ENCODE peak calls at places on chromosome 20, in nine cellular contexts. One of them, this sample, is unnamed.

GRCh38 chr20:63416109-63416430 is 54.9 kb upstream of the CHRNA4 start:
- DNase-seq in fibroblast of pulmonary artery: no peak
- DNase-seq in GM03348: no peak
- DNase-seq in EH: no peak
- DNase-seq in GM20000: no peak
- DNase-seq in transverse colon: no peak
- DNase-seq in HL-60: no peak
- DNase-seq in effector CD4-positive, alpha-beta T cell: no peak
- DNase-seq in activated gamma-delta T cell: no peak
- DNase-seq in this sample: no peak

GRCh38 chr20:35010405-35011192 is 54.9 kb downstream of the MYH7B start:
- DNase-seq in fibroblast of pulmonary artery: no peak
- DNase-seq in GM03348: no peak
- DNase-seq in EH: no peak
- DNase-seq in GM20000: no peak
- DNase-seq in transverse colon: no peak
- DNase-seq in HL-60: no peak
- DNase-seq in effector CD4-positive, alpha-beta T cell: no peak
- DNase-seq in activated gamma-delta T cell: no peak
- DNase-seq in this sample: no peak

GRCh38 chr20:62367483-62368302 is 581 bp upstream of the LAMA5 start:
- DNase-seq in fibroblast of pulmonary artery: no peak
- DNase-seq in GM03348: no peak
- DNase-seq in EH: no peak
- DNase-seq in GM20000: peak; percentile 64
- DNase-seq in transverse colon: peak; percentile 60
- DNase-seq in HL-60: peak; percentile 21
- DNase-seq in effector CD4-positive, alpha-beta T cell: no peak
- DNase-seq in activated gamma-delta T cell: no peak
- DNase-seq in this sample: peak; percentile 63

GRCh38 chr20:46055269-46055668 is 26.3 kb downstream of the SLC12A5 start:
- DNase-seq in fibroblast of pulmonary artery: no peak
- DNase-seq in GM03348: no peak
- DNase-seq in EH: no peak
- DNase-seq in GM20000: no peak
- DNase-seq in transverse colon: no peak
- DNase-seq in HL-60: no peak
- DNase-seq in effector CD4-positive, alpha-beta T cell: no peak
- DNase-seq in activated gamma-delta T cell: no peak
- DNase-seq in this sample: no peak

GRCh38 chr20:59314872-59315500 is 14.6 kb downstream of the EDN3 start:
- DNase-seq in fibroblast of pulmonary artery: no peak
- DNase-seq in GM03348: no peak
- DNase-seq in EH: no peak
- DNase-seq in GM20000: no peak
- DNase-seq in transverse colon: no peak
- DNase-seq in HL-60: no peak
- DNase-seq in effector CD4-positive, alpha-beta T cell: no peak
- DNase-seq in activated gamma-delta T cell: no peak
- DNase-seq in this sample: peak; percentile 99

GRCh38 chr20:42192321-42192720 is 574.1 kb upstream of the CHD6 start:
- DNase-seq in fibroblast of pulmonary artery: no peak
- DNase-seq in GM03348: no peak
- DNase-seq in EH: no peak
- DNase-seq in GM20000: no peak
- DNase-seq in transverse colon: no peak
- DNase-seq in HL-60: no peak
- DNase-seq in effector CD4-positive, alpha-beta T cell: no peak
- DNase-seq in activated gamma-delta T cell: no peak
- DNase-seq in this sample: no peak

GRCh38 chr20:58818585-58819285 is 32.0 kb downstream of the GNAS-AS1 start:
- DNase-seq in fibroblast of pulmonary artery: peak; percentile 6
- DNase-seq in GM03348: peak; percentile 64
- DNase-seq in EH: peak; percentile 84
- DNase-seq in GM20000: no peak
- DNase-seq in transverse colon: no peak
- DNase-seq in HL-60: no peak
- DNase-seq in effector CD4-positive, alpha-beta T cell: no peak
- DNase-seq in activated gamma-delta T cell: no peak
- DNase-seq in this sample: no peak

GRCh38 chr20:32006841-32007786 is 3.1 kb upstream of the CCM2L start:
- DNase-seq in fibroblast of pulmonary artery: no peak
- DNase-seq in GM03348: no peak
- DNase-seq in EH: peak; percentile 12
- DNase-seq in GM20000: no peak
- DNase-seq in transverse colon: no peak
- DNase-seq in HL-60: no peak
- DNase-seq in effector CD4-positive, alpha-beta T cell: no peak
- DNase-seq in activated gamma-delta T cell: no peak
- DNase-seq in this sample: no peak

GRCh38 chr20:57251344-57251743 is 15.1 kb downstream of the BMP7 start:
- DNase-seq in fibroblast of pulmonary artery: peak; percentile 5
- DNase-seq in GM03348: no peak
- DNase-seq in EH: peak; percentile 3
- DNase-seq in GM20000: no peak
- DNase-seq in transverse colon: no peak
- DNase-seq in HL-60: no peak
- DNase-seq in effector CD4-positive, alpha-beta T cell: no peak
- DNase-seq in activated gamma-delta T cell: no peak
- DNase-seq in this sample: no peak

GRCh38 chr20:32476684-32477593 is 108.2 kb downstream of the NOL4L start:
- DNase-seq in fibroblast of pulmonary artery: no peak
- DNase-seq in GM03348: no peak
- DNase-seq in EH: no peak
- DNase-seq in GM20000: no peak
- DNase-seq in transverse colon: no peak
- DNase-seq in HL-60: no peak
- DNase-seq in effector CD4-positive, alpha-beta T cell: no peak
- DNase-seq in activated gamma-delta T cell: no peak
- DNase-seq in this sample: no peak

GRCh38 chr20:50130995-50131394 is 18.0 kb upstream of the UBE2V1 start:
- DNase-seq in fibroblast of pulmonary artery: no peak
- DNase-seq in GM03348: no peak
- DNase-seq in EH: peak; percentile 81
- DNase-seq in GM20000: no peak
- DNase-seq in transverse colon: peak; percentile 35
- DNase-seq in HL-60: no peak
- DNase-seq in effector CD4-positive, alpha-beta T cell: no peak
- DNase-seq in activated gamma-delta T cell: no peak
- DNase-seq in this sample: no peak

GRCh38 chr20:10668677-10669368 is 5.0 kb downstream of the JAG1 start:
- DNase-seq in fibroblast of pulmonary artery: no peak
- DNase-seq in GM03348: no peak
- DNase-seq in EH: peak; percentile 20
- DNase-seq in GM20000: no peak
- DNase-seq in transverse colon: no peak
- DNase-seq in HL-60: no peak
- DNase-seq in effector CD4-positive, alpha-beta T cell: no peak
- DNase-seq in activated gamma-delta T cell: no peak
- DNase-seq in this sample: no peak

GRCh38 chr20:373171-373890 is 7.2 kb upstream of the TRIB3 start:
- DNase-seq in fibroblast of pulmonary artery: peak; percentile 98
- DNase-seq in GM03348: peak; percentile 44
- DNase-seq in EH: peak; percentile 85
- DNase-seq in GM20000: no peak
- DNase-seq in transverse colon: no peak
- DNase-seq in HL-60: peak; percentile 82
- DNase-seq in effector CD4-positive, alpha-beta T cell: no peak
- DNase-seq in activated gamma-delta T cell: no peak
- DNase-seq in this sample: no peak

GRCh38 chr20:49909499-49910339 is 5.6 kb downstream of the SPATA2 start:
- DNase-seq in fibroblast of pulmonary artery: no peak
- DNase-seq in GM03348: no peak
- DNase-seq in EH: no peak
- DNase-seq in GM20000: no peak
- DNase-seq in transverse colon: peak; percentile 84
- DNase-seq in HL-60: no peak
- DNase-seq in effector CD4-positive, alpha-beta T cell: no peak
- DNase-seq in activated gamma-delta T cell: no peak
- DNase-seq in this sample: no peak

GRCh38 chr20:35502352-35502751 is 27.1 kb downstream of the C20orf173 start:
- DNase-seq in fibroblast of pulmonary artery: no peak
- DNase-seq in GM03348: no peak
- DNase-seq in EH: no peak
- DNase-seq in GM20000: peak; percentile 67
- DNase-seq in transverse colon: peak; percentile 17
- DNase-seq in HL-60: peak; percentile 86
- DNase-seq in effector CD4-positive, alpha-beta T cell: no peak
- DNase-seq in activated gamma-delta T cell: no peak
- DNase-seq in this sample: no peak

GRCh38 chr20:19783966-19784401 is 25.9 kb downstream of the RIN2 start:
- DNase-seq in fibroblast of pulmonary artery: peak; percentile 50
- DNase-seq in GM03348: peak; percentile 21
- DNase-seq in EH: peak; percentile 84
- DNase-seq in GM20000: no peak
- DNase-seq in transverse colon: no peak
- DNase-seq in HL-60: no peak
- DNase-seq in effector CD4-positive, alpha-beta T cell: no peak
- DNase-seq in activated gamma-delta T cell: no peak
- DNase-seq in this sample: no peak

GRCh38 chr20:63023071-63023835 is 16.5 kb upstream of the BHLHE23 start:
- DNase-seq in fibroblast of pulmonary artery: no peak
- DNase-seq in GM03348: no peak
- DNase-seq in EH: no peak
- DNase-seq in GM20000: no peak
- DNase-seq in transverse colon: no peak
- DNase-seq in HL-60: no peak
- DNase-seq in effector CD4-positive, alpha-beta T cell: no peak
- DNase-seq in activated gamma-delta T cell: no peak
- DNase-seq in this sample: no peak

GRCh38 chr20:20441259-20441658 is 73.4 kb downstream of the INSM1 start:
- DNase-seq in fibroblast of pulmonary artery: no peak
- DNase-seq in GM03348: no peak
- DNase-seq in EH: no peak
- DNase-seq in GM20000: no peak
- DNase-seq in transverse colon: no peak
- DNase-seq in HL-60: no peak
- DNase-seq in effector CD4-positive, alpha-beta T cell: no peak
- DNase-seq in activated gamma-delta T cell: no peak
- DNase-seq in this sample: peak; percentile 49

GRCh38 chr20:13910492-13910891 is 79.9 kb downstream of the SEL1L2 start:
- DNase-seq in fibroblast of pulmonary artery: peak; percentile 0
- DNase-seq in GM03348: no peak
- DNase-seq in EH: no peak
- DNase-seq in GM20000: no peak
- DNase-seq in transverse colon: no peak
- DNase-seq in HL-60: no peak
- DNase-seq in effector CD4-positive, alpha-beta T cell: no peak
- DNase-seq in activated gamma-delta T cell: no peak
- DNase-seq in this sample: no peak

GRCh38 chr20:40864470-40864869 is 164.2 kb upstream of the TOP1 start:
- DNase-seq in fibroblast of pulmonary artery: no peak
- DNase-seq in GM03348: no peak
- DNase-seq in EH: no peak
- DNase-seq in GM20000: no peak
- DNase-seq in transverse colon: no peak
- DNase-seq in HL-60: no peak
- DNase-seq in effector CD4-positive, alpha-beta T cell: no peak
- DNase-seq in activated gamma-delta T cell: no peak
- DNase-seq in this sample: no peak

GRCh38 chr20:45450097-45450818 is 19.3 kb upstream of the WFDC2 start:
- DNase-seq in fibroblast of pulmonary artery: peak; percentile 71
- DNase-seq in GM03348: peak; percentile 66
- DNase-seq in EH: peak; percentile 54
- DNase-seq in GM20000: peak; percentile 45
- DNase-seq in transverse colon: peak; percentile 23
- DNase-seq in HL-60: peak; percentile 90
- DNase-seq in effector CD4-positive, alpha-beta T cell: no peak
- DNase-seq in activated gamma-delta T cell: no peak
- DNase-seq in this sample: peak; percentile 14

GRCh38 chr20:33465536-33466302 is 22.2 kb upstream of the SNTA1 start:
- DNase-seq in fibroblast of pulmonary artery: no peak
- DNase-seq in GM03348: no peak
- DNase-seq in EH: no peak
- DNase-seq in GM20000: no peak
- DNase-seq in transverse colon: no peak
- DNase-seq in HL-60: no peak
- DNase-seq in effector CD4-positive, alpha-beta T cell: no peak
- DNase-seq in activated gamma-delta T cell: no peak
- DNase-seq in this sample: peak; percentile 98

GRCh38 chr20:44759595-44759994 is 13.9 kb downstream of the KCNK15 start:
- DNase-seq in fibroblast of pulmonary artery: no peak
- DNase-seq in GM03348: no peak
- DNase-seq in EH: peak; percentile 10
- DNase-seq in GM20000: no peak
- DNase-seq in transverse colon: no peak
- DNase-seq in HL-60: no peak
- DNase-seq in effector CD4-positive, alpha-beta T cell: no peak
- DNase-seq in activated gamma-delta T cell: no peak
- DNase-seq in this sample: no peak

GRCh38 chr20:49659096-49659495 is 54.6 kb downstream of the B4GALT5 start:
- DNase-seq in fibroblast of pulmonary artery: no peak
- DNase-seq in GM03348: no peak
- DNase-seq in EH: no peak
- DNase-seq in GM20000: no peak
- DNase-seq in transverse colon: no peak
- DNase-seq in HL-60: no peak
- DNase-seq in effector CD4-positive, alpha-beta T cell: no peak
- DNase-seq in activated gamma-delta T cell: no peak
- DNase-seq in this sample: no peak

GRCh38 chr20:10209091-10209490 is 9.5 kb upstream of the SNAP25 start:
- DNase-seq in fibroblast of pulmonary artery: no peak
- DNase-seq in GM03348: no peak
- DNase-seq in EH: no peak
- DNase-seq in GM20000: no peak
- DNase-seq in transverse colon: no peak
- DNase-seq in HL-60: no peak
- DNase-seq in effector CD4-positive, alpha-beta T cell: no peak
- DNase-seq in activated gamma-delta T cell: no peak
- DNase-seq in this sample: peak; percentile 23

GRCh38 chr20:47061549-47061948 is 166.9 kb downstream of the EYA2 start:
- DNase-seq in fibroblast of pulmonary artery: no peak
- DNase-seq in GM03348: no peak
- DNase-seq in EH: no peak
- DNase-seq in GM20000: no peak
- DNase-seq in transverse colon: no peak
- DNase-seq in HL-60: no peak
- DNase-seq in effector CD4-positive, alpha-beta T cell: no peak
- DNase-seq in activated gamma-delta T cell: no peak
- DNase-seq in this sample: peak; percentile 26

GRCh38 chr20:23232219-23232581 is 118.4 kb upstream of the NXT1 start:
- DNase-seq in fibroblast of pulmonary artery: no peak
- DNase-seq in GM03348: no peak
- DNase-seq in EH: no peak
- DNase-seq in GM20000: no peak
- DNase-seq in transverse colon: no peak
- DNase-seq in HL-60: no peak
- DNase-seq in effector CD4-positive, alpha-beta T cell: no peak
- DNase-seq in activated gamma-delta T cell: no peak
- DNase-seq in this sample: no peak

GRCh38 chr20:49318430-49319203 is 40.8 kb upstream of the ZNFX1 start:
- DNase-seq in fibroblast of pulmonary artery: no peak
- DNase-seq in GM03348: peak; percentile 19
- DNase-seq in EH: no peak
- DNase-seq in GM20000: no peak
- DNase-seq in transverse colon: no peak
- DNase-seq in HL-60: peak; percentile 9
- DNase-seq in effector CD4-positive, alpha-beta T cell: no peak
- DNase-seq in activated gamma-delta T cell: no peak
- DNase-seq in this sample: peak; percentile 41

GRCh38 chr20:1619861-1620444 is at the start of gene SIRPB1:
- DNase-seq in fibroblast of pulmonary artery: no peak
- DNase-seq in GM03348: peak; percentile 0
- DNase-seq in EH: no peak
- DNase-seq in GM20000: no peak
- DNase-seq in transverse colon: no peak
- DNase-seq in HL-60: peak; percentile 92
- DNase-seq in effector CD4-positive, alpha-beta T cell: no peak
- DNase-seq in activated gamma-delta T cell: no peak
- DNase-seq in this sample: no peak

GRCh38 chr20:43915209-43916072 is 789 bp downstream of the TOX2 start:
- DNase-seq in fibroblast of pulmonary artery: peak; percentile 33
- DNase-seq in GM03348: peak; percentile 47
- DNase-seq in EH: peak; percentile 58
- DNase-seq in GM20000: peak; percentile 61
- DNase-seq in transverse colon: peak; percentile 30
- DNase-seq in HL-60: no peak
- DNase-seq in effector CD4-positive, alpha-beta T cell: peak; percentile 13
- DNase-seq in activated gamma-delta T cell: peak; percentile 33
- DNase-seq in this sample: no peak

GRCh38 chr20:59385461-59385860 is 85.0 kb downstream of the EDN3 start:
- DNase-seq in fibroblast of pulmonary artery: no peak
- DNase-seq in GM03348: no peak
- DNase-seq in EH: no peak
- DNase-seq in GM20000: no peak
- DNase-seq in transverse colon: no peak
- DNase-seq in HL-60: peak; percentile 7
- DNase-seq in effector CD4-positive, alpha-beta T cell: no peak
- DNase-seq in activated gamma-delta T cell: no peak
- DNase-seq in this sample: no peak

This sample was measured in NCI-H2171 treated with DMSO at 0.1 percent for 48 hours.